ENCODE peak calls at places on chromosomes 16 and 17, in seven cellular contexts. One of them, this sample, is unnamed.

GRCh38 chr16:4200000-4200780 is 41.7 kb downstream of the SRL start:
- DNase-seq in NT2/D1: no peak
- DNase-seq in ELR: peak
- DNase-seq in mesenteric fat pad: no peak
- DNase-seq in T follicular helper cell: no peak
- DNase-seq in AG04450: peak
- DNase-seq in MV-4-11: peak
- DNase-seq in this sample: no peak

GRCh38 chr17:47902039-47902744 is 6.2 kb downstream of the SP2 start:
- DNase-seq in AG04450: no peak
- DNase-seq in NT2/D1: peak
- DNase-seq in MV-4-11: no peak
- DNase-seq in mesenteric fat pad: no peak
- DNase-seq in T follicular helper cell: no peak
- DNase-seq in ELR: no peak
- DNase-seq in this sample: no peak

GRCh38 chr17:80538484-80538883 is 6.2 kb upstream of the RPTOR start:
- DNase-seq in AG04450: no peak
- DNase-seq in MV-4-11: no peak
- DNase-seq in mesenteric fat pad: no peak
- DNase-seq in T follicular helper cell: no peak
- DNase-seq in NT2/D1: no peak
- DNase-seq in ELR: no peak
- DNase-seq in this sample: no peak

GRCh38 chr17:41793749-41794602 is 7.5 kb upstream of the JUP start:
- DNase-seq in MV-4-11: no peak
- DNase-seq in NT2/D1: no peak
- DNase-seq in ELR: no peak
- DNase-seq in mesenteric fat pad: no peak
- DNase-seq in T follicular helper cell: no peak
- DNase-seq in AG04450: no peak
- DNase-seq in this sample: no peak

GRCh38 chr17:46795379-46795952 is 23.0 kb downstream of the WNT3 start:
- DNase-seq in NT2/D1: no peak
- DNase-seq in T follicular helper cell: no peak
- DNase-seq in mesenteric fat pad: no peak
- DNase-seq in AG04450: no peak
- DNase-seq in ELR: peak
- DNase-seq in MV-4-11: peak
- DNase-seq in this sample: no peak

GRCh38 chr17:37413875-37414519 is 7.3 kb downstream of the TADA2A start:
- DNase-seq in ELR: peak
- DNase-seq in MV-4-11: peak
- DNase-seq in AG04450: no peak
- DNase-seq in NT2/D1: no peak
- DNase-seq in mesenteric fat pad: no peak
- DNase-seq in T follicular helper cell: no peak
- DNase-seq in this sample: no peak

GRCh38 chr17:58249270-58250133 is 11.1 kb downstream of the LPO start:
- DNase-seq in mesenteric fat pad: no peak
- DNase-seq in NT2/D1: peak
- DNase-seq in T follicular helper cell: peak
- DNase-seq in AG04450: peak
- DNase-seq in MV-4-11: peak
- DNase-seq in ELR: peak
- DNase-seq in this sample: peak

GRCh38 chr17:3019761-3020160 is 43.6 kb downstream of the OR1D5 start:
- DNase-seq in NT2/D1: no peak
- DNase-seq in ELR: no peak
- DNase-seq in AG04450: no peak
- DNase-seq in mesenteric fat pad: no peak
- DNase-seq in MV-4-11: no peak
- DNase-seq in T follicular helper cell: no peak
- DNase-seq in this sample: no peak

GRCh38 chr16:82992826-82993225 is 366.1 kb downstream of the CDH13 start:
- DNase-seq in MV-4-11: no peak
- DNase-seq in NT2/D1: no peak
- DNase-seq in mesenteric fat pad: no peak
- DNase-seq in T follicular helper cell: no peak
- DNase-seq in ELR: no peak
- DNase-seq in AG04450: no peak
- DNase-seq in this sample: no peak

GRCh38 chr16:2836646-2837508 is 6.8 kb downstream of the ZG16B start:
- DNase-seq in AG04450: no peak
- DNase-seq in mesenteric fat pad: no peak
- DNase-seq in T follicular helper cell: no peak
- DNase-seq in MV-4-11: no peak
- DNase-seq in NT2/D1: no peak
- DNase-seq in ELR: peak
- DNase-seq in this sample: no peak

GRCh38 chr16:15519767-15520166 is 85.4 kb downstream of the BMERB1 start:
- DNase-seq in AG04450: no peak
- DNase-seq in ELR: no peak
- DNase-seq in mesenteric fat pad: no peak
- DNase-seq in MV-4-11: no peak
- DNase-seq in T follicular helper cell: no peak
- DNase-seq in NT2/D1: no peak
- DNase-seq in this sample: no peak

GRCh38 chr17:28478940-28479615 is 5.6 kb downstream of the SLC13A2 start:
- DNase-seq in AG04450: no peak
- DNase-seq in T follicular helper cell: no peak
- DNase-seq in mesenteric fat pad: peak
- DNase-seq in ELR: no peak
- DNase-seq in MV-4-11: peak
- DNase-seq in NT2/D1: no peak
- DNase-seq in this sample: no peak

GRCh38 chr16:74738816-74739215 is 35.8 kb downstream of the FA2H start:
- DNase-seq in T follicular helper cell: no peak
- DNase-seq in NT2/D1: no peak
- DNase-seq in ELR: no peak
- DNase-seq in AG04450: no peak
- DNase-seq in MV-4-11: no peak
- DNase-seq in mesenteric fat pad: no peak
- DNase-seq in this sample: no peak

GRCh38 chr16:73124665-73125064 is 76.7 kb upstream of the ZFHX3 start:
- DNase-seq in MV-4-11: peak
- DNase-seq in mesenteric fat pad: no peak
- DNase-seq in AG04450: no peak
- DNase-seq in NT2/D1: no peak
- DNase-seq in ELR: no peak
- DNase-seq in T follicular helper cell: no peak
- DNase-seq in this sample: no peak

GRCh38 chr17:58335061-58335731 is 6.6 kb upstream of the TSPOAP1 start:
- DNase-seq in NT2/D1: no peak
- DNase-seq in AG04450: no peak
- DNase-seq in mesenteric fat pad: no peak
- DNase-seq in T follicular helper cell: no peak
- DNase-seq in MV-4-11: no peak
- DNase-seq in ELR: no peak
- DNase-seq in this sample: no peak

GRCh38 chr16:53612003-53612402 is 91.7 kb downstream of the RPGRIP1L start:
- DNase-seq in AG04450: no peak
- DNase-seq in MV-4-11: no peak
- DNase-seq in mesenteric fat pad: no peak
- DNase-seq in T follicular helper cell: no peak
- DNase-seq in ELR: no peak
- DNase-seq in NT2/D1: no peak
- DNase-seq in this sample: no peak